ENCODE peak calls at places on chromosome 21, in four cellular contexts. O, R, U and M are unnamed samples.

GRCh38 chr21:26385721-26386120 is 187.4 kb downstream of the CYYR1 start:
- DNase-seq in U (no peak), O (no peak), R (no peak), M (peak; percentile 32)

GRCh38 chr21:24896735-24897124 is 710.6 kb downstream of the MRPL39 start:
- DNase-seq in O (no peak), U (no peak), R (no peak), M (no peak)

GRCh38 chr21:36203603-36203889 is 46.9 kb downstream of the DOP1B start:
- DNase-seq in O (no peak), R (peak; percentile 59), U (peak; percentile 81), M (no peak)

GRCh38 chr21:28442624-28443023 is 550.1 kb downstream of the LTN1 start:
- DNase-seq in O (no peak), R (no peak), U (no peak), M (peak; percentile 61)

GRCh38 chr21:46152939-46153258 is 2.5 kb downstream of the FTCD start:
- DNase-seq in R (no peak), O (no peak), U (no peak), M (no peak)

GRCh38 chr21:14995695-14996490 is 68.9 kb downstream of the NRIP1 start:
- DNase-seq in U (no peak), O (no peak), R (no peak), M (peak; percentile 80)

GRCh38 chr21:26804895-26805609 is 40.2 kb downstream of the ADAMTS1 start:
- DNase-seq in U (no peak), O (no peak), R (no peak), M (peak; percentile 12)

GRCh38 chr21:23740463-23740862 is 1866.8 kb downstream of the MRPL39 start:
- DNase-seq in O (no peak), U (no peak), R (no peak), M (no peak)

GRCh38 chr21:43312751-43313169 is 114.2 kb downstream of the SIK1 start:
- DNase-seq in R (no peak), O (no peak), U (peak; percentile 55), M (no peak)

DNA sequence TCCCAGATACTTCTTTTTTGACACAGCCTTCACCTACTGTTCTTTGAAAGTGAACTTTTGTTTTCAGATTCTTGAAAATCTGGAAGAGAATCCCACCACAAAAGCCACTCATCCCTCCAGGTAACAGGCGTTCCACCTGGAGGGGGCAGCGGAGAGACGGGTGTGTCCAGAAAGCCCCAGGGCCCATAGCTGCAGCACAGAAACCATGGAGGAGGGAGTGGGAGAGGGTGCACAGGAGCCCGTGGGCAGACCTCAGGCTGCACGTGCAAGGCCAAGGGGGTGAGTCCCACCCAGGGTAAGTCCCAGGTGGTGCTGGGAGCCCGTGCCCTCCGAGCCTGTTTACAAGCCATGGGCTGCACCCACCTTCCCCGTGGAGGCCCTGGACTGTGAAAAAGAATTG is 86.5 kb downstream of the PSMG1 start:
- DNase-seq in U (no peak), O (no peak), R (no peak), M (no peak)
- TF ChIP-seq CTCF in U (no peak), O (no peak), R (no peak), M (no peak)

DNA sequence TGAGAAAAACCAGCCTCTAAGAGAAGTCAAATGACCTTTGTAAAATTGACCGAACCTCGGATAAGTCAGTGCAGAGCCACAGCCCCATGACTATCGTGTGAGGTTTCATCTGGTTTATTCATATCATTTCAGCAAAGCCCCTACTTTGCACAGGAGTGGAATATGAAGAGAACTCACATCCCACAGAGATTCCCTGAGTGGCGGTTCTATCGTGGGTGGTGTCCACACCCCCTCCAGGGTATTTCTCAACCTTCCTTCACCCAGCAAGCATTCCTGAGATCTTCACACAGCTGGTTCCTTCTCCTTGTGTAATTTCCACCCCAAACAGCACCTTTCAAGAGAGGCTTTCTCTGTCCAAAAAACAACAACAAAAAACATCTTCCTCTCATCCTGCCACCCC is 47.5 kb downstream of the EVA1C start:
- DNase-seq in U (no peak), R (no peak), O (no peak), M (peak; percentile 63)
- H3K4me1 ChIP-seq in U (peaks cover 14% of the 10 kb centered on the region), R (peaks cover 70% of the 10 kb centered on the region), O (no peaks in the 10 kb centered on the region), M (no peaks in the 10 kb centered on the region)

GRCh38 chr21:37564341-37564923 is 197.9 kb downstream of the DYRK1A start:
- DNase-seq in R (peak; percentile 98), O (peak; percentile 94), U (peak; percentile 91), M (peak; percentile 31)
- TF ChIP-seq CTCF in R (no peak), O (no peak), U (peak; percentile 9), M (no peak)

DNA sequence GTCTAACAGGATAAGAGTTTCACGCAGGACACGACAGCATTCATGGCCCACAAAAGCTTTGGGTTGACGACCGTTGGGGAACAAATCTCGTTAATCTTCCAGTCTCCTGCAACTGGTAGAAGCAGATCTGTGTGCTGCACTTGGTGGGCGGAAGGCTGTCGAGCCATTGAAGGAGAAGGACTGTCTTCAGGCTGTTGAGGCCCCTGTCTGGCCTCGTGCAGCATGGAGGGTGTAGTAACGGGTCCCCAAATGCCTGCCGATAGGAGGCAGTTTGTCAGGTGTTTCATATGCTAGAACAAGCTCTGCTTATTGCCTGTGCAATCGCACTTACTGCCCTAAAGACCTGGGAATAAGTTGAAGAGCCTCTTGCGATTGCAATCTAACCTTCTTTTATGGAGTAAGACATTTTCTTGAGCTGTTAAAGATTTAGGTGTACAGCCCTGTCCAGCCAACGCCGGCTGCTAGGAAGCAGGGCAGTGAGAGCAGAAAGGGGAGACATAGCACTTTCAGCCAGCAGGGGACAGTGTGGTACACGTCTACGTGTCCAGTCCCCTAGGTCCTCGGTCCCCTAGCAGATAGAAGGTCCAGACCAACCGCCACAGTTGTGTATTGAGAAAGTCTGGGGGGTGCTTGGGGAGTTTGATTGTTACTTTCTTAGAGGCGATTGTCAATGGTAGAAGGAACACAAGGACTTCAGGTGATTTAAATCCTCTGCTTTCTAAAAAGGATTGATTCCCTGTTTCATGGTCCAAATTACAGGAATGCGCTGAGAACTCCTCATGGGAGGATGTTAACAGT is 102.3 kb upstream of the TMPRSS2 start:
- DNase-seq in U (peak; percentile 79), O (no peak), R (peak; percentile 48), M (peak; percentile 83)
- H3K4me1 ChIP-seq in U (peaks cover 17% of the 10 kb centered on the region), O (no peaks in the 10 kb centered on the region), R (peaks cover 10% of the 10 kb centered on the region), M (no peaks in the 10 kb centered on the region)

GRCh38 chr21:44713130-44713529 is 1.8 kb upstream of the TSPEAR start:
- DNase-seq in R (no peak), O (no peak), U (no peak), M (no peak)
- TF ChIP-seq CTCF in R (no peak), O (no peak), U (no peak), M (no peak)

GRCh38 chr21:33076600-33077329 is 6.8 kb downstream of the OLIG1 start:
- DNase-seq in R (no peak), O (no peak), U (no peak), M (no peak)

GRCh38 chr21:33075596-33076195 is 5.8 kb downstream of the OLIG1 start:
- DNase-seq in O (no peak), U (peak; percentile 58), R (no peak), M (no peak)

GRCh38 chr21:33071878-33072306 is 2.0 kb downstream of the OLIG1 start:
- DNase-seq in R (no peak), O (no peak), U (no peak), M (peak; percentile 23)

GRCh38 chr21:33078907-33079582 is 9.1 kb downstream of the OLIG1 start:
- DNase-seq in R (peak; percentile 70), U (peak; percentile 62), O (peak; percentile 45), M (no peak)

GRCh38 chr21:33075128-33075527 is 5.2 kb downstream of the OLIG1 start:
- DNase-seq in U (peak; percentile 40), O (no peak), R (no peak), M (peak; percentile 30)
- H3K4me1 ChIP-seq in U (peaks cover 20% of the 10 kb centered on the region), O (peaks cover 10% of the 10 kb centered on the region), R (peaks cover 11% of the 10 kb centered on the region), M (no peaks in the 10 kb centered on the region)

DNA sequence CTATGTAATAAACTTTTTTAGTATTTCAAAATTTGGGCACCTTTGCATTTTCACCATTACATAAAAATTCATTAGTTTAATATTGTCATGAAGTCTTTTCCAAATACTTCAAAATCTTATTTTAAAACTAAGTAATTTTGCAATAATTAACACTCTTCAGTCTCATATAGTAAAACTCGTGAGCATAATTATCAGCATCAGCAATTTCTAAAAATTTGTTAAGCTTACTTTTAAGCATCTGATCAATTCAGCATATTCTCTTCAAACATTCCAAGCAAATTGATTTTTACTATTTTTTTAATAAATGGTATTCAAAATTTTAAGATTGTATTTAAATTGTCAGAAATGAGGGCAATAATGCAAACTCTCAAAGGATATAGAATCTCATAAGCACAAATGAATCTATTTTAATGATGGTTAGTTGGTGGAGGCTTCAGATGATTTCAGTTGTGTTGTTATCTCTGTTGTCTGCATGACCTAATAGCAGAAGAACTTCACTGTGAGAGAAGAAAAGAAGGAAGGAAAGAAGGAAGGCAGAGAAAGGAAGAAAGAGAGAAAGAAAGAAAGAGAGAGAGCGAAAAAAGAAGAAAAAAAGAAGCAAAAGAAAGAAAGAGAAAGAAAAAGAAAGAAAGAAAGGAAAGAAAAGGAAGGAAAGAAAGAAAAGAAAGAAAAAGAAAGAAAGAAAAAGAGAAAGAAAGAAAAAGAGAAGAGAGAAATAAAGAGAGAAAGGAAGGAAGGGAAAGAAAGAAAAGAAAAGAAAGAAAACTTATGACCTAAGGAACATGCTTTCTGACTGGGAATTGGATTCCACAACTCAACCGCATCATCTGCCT is 860.5 kb downstream of the NCAM2 start:
- DNase-seq in O (no peak), U (no peak), R (no peak), M (no peak)
- TF ChIP-seq CTCF in O (no peak), U (no peak), R (no peak), M (no peak)

GRCh38 chr21:42079939-42080787 is 9.0 kb downstream of the UMODL1 start:
- DNase-seq in U (no peak), O (no peak), R (no peak), M (no peak)
- H3K4me1 ChIP-seq in U (peaks cover 3% of the 10 kb centered on the region), O (no peaks in the 10 kb centered on the region), R (no peaks in the 10 kb centered on the region), M (no peaks in the 10 kb centered on the region)